ENCODE peak calls at places on chromosomes 4 and X, in eight cellular contexts. One of them, this sample, is unnamed.
A peak's percentile ranks its signal among the peaks of the same experiment; 100 is the strongest.

GRCh38 chrX:154542723-154543424 is 3.8 kb downstream of the G6PD start:
- DNase-seq in astrocyte: no peak
- DNase-seq in heart right ventricle: no peak
- DNase-seq in Panc1: no peak
- DNase-seq in epithelial cell of esophagus: no peak
- DNase-seq in OCI-LY7: no peak
- DNase-seq in HepG2: peak; percentile 42
- DNase-seq in bronchial epithelial cell: no peak
- DNase-seq in this sample: no peak

GRCh38 chrX:43165343-43165920 is 387.5 kb upstream of the PPP1R2C start:
- DNase-seq in astrocyte: no peak
- DNase-seq in heart right ventricle: no peak
- DNase-seq in Panc1: no peak
- DNase-seq in epithelial cell of esophagus: no peak
- DNase-seq in OCI-LY7: no peak
- DNase-seq in HepG2: no peak
- DNase-seq in bronchial epithelial cell: no peak
- DNase-seq in this sample: no peak

GRCh38 chrX:10900585-10901289 is 210.4 kb upstream of the HCCS start:
- DNase-seq in astrocyte: peak; percentile 72
- DNase-seq in heart right ventricle: no peak
- DNase-seq in Panc1: no peak
- DNase-seq in epithelial cell of esophagus: peak; percentile 53
- DNase-seq in OCI-LY7: no peak
- DNase-seq in HepG2: peak; percentile 82
- DNase-seq in bronchial epithelial cell: peak; percentile 66
- DNase-seq in this sample: no peak

GRCh38 chr4:109174224-109174953 is 128.1 kb downstream of the COL25A1 start:
- DNase-seq in astrocyte: no peak
- DNase-seq in heart right ventricle: no peak
- DNase-seq in Panc1: no peak
- DNase-seq in epithelial cell of esophagus: no peak
- DNase-seq in OCI-LY7: no peak
- DNase-seq in HepG2: no peak
- DNase-seq in bronchial epithelial cell: no peak
- DNase-seq in this sample: no peak

GRCh38 chrX:131046596-131046995 is 11.6 kb upstream of the ARHGAP36 start:
- DNase-seq in astrocyte: no peak
- DNase-seq in heart right ventricle: no peak
- DNase-seq in Panc1: no peak
- DNase-seq in epithelial cell of esophagus: no peak
- DNase-seq in OCI-LY7: no peak
- DNase-seq in HepG2: no peak
- DNase-seq in bronchial epithelial cell: no peak
- DNase-seq in this sample: no peak

GRCh38 chr4:101205878-101206277 is 141.4 kb downstream of the PPP3CA start:
- DNase-seq in astrocyte: peak; percentile 79
- DNase-seq in heart right ventricle: no peak
- DNase-seq in Panc1: no peak
- DNase-seq in epithelial cell of esophagus: peak; percentile 79
- DNase-seq in OCI-LY7: no peak
- DNase-seq in HepG2: no peak
- DNase-seq in bronchial epithelial cell: peak; percentile 70
- DNase-seq in this sample: no peak

GRCh38 chrX:41602946-41603345 is 85.8 kb upstream of the GPR34 start:
- DNase-seq in astrocyte: no peak
- DNase-seq in heart right ventricle: no peak
- DNase-seq in Panc1: no peak
- DNase-seq in epithelial cell of esophagus: no peak
- DNase-seq in OCI-LY7: no peak
- DNase-seq in HepG2: no peak
- DNase-seq in bronchial epithelial cell: no peak
- DNase-seq in this sample: no peak

GRCh38 chr4:117085185-117085701 is at the start of gene TRAM1L1:
- DNase-seq in astrocyte: peak; percentile 59
- DNase-seq in heart right ventricle: peak; percentile 65
- DNase-seq in Panc1: no peak
- DNase-seq in epithelial cell of esophagus: peak; percentile 42
- DNase-seq in OCI-LY7: no peak
- DNase-seq in HepG2: peak; percentile 30
- DNase-seq in bronchial epithelial cell: peak; percentile 19
- DNase-seq in this sample: peak; percentile 94

GRCh38 chr4:40205259-40206198 is 8.7 kb downstream of the RHOH start:
- DNase-seq in astrocyte: no peak
- DNase-seq in heart right ventricle: no peak
- DNase-seq in Panc1: no peak
- DNase-seq in epithelial cell of esophagus: no peak
- DNase-seq in OCI-LY7: peak; percentile 88
- DNase-seq in HepG2: no peak
- DNase-seq in bronchial epithelial cell: no peak
- DNase-seq in this sample: no peak

GRCh38 chr4:76993787-76994641 is 44.5 kb downstream of the SEPTIN11 start:
- DNase-seq in astrocyte: no peak
- DNase-seq in heart right ventricle: no peak
- DNase-seq in Panc1: no peak
- DNase-seq in epithelial cell of esophagus: no peak
- DNase-seq in OCI-LY7: peak; percentile 76
- DNase-seq in HepG2: no peak
- DNase-seq in bronchial epithelial cell: no peak
- DNase-seq in this sample: no peak

GRCh38 chr4:929970-930625 is 2.0 kb downstream of the GAK start:
- DNase-seq in astrocyte: no peak
- DNase-seq in heart right ventricle: no peak
- DNase-seq in Panc1: no peak
- DNase-seq in epithelial cell of esophagus: peak; percentile 35
- DNase-seq in OCI-LY7: peak; percentile 42
- DNase-seq in HepG2: peak; percentile 50
- DNase-seq in bronchial epithelial cell: peak; percentile 13
- DNase-seq in this sample: no peak

GRCh38 chrX:80022363-80023031 is 7.9 kb downstream of the TBX22 start:
- DNase-seq in astrocyte: no peak
- DNase-seq in heart right ventricle: no peak
- DNase-seq in Panc1: no peak
- DNase-seq in epithelial cell of esophagus: no peak
- DNase-seq in OCI-LY7: no peak
- DNase-seq in HepG2: no peak
- DNase-seq in bronchial epithelial cell: no peak
- DNase-seq in this sample: no peak

GRCh38 chrX:9538544-9539045 is 73.7 kb downstream of the TBL1X start:
- DNase-seq in astrocyte: no peak
- DNase-seq in heart right ventricle: no peak
- DNase-seq in Panc1: no peak
- DNase-seq in epithelial cell of esophagus: no peak
- DNase-seq in OCI-LY7: no peak
- DNase-seq in HepG2: peak; percentile 83
- DNase-seq in bronchial epithelial cell: no peak
- DNase-seq in this sample: no peak

GRCh38 chrX:132292753-132293152 is 73.5 kb upstream of the RAP2C start:
- DNase-seq in astrocyte: peak; percentile 22
- DNase-seq in heart right ventricle: no peak
- DNase-seq in Panc1: peak; percentile 24
- DNase-seq in epithelial cell of esophagus: peak; percentile 58
- DNase-seq in OCI-LY7: peak; percentile 61
- DNase-seq in HepG2: peak; percentile 57
- DNase-seq in bronchial epithelial cell: peak; percentile 45
- DNase-seq in this sample: no peak

DNA sequence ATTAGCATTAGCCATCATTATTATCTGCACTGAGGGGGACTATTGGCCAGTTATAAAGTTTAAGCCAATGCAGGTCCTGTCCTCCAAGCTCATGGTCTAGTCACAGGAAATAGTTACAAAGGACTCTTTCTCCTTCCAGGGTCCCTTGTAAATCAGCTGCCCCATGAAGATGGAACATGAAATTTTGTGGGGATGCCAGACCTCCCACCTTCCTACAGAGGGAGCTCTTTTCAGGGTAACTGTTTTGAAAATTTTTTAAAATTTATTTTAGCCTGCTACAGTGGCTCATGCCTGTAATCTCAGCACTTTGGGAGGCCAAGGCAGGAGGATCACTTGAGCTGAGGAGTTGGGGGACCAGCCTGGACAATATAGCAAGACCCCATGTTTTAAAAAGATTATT is 124.4 kb upstream of the SLC34A2 start:
- DNase-seq in astrocyte: no peak
- DNase-seq in heart right ventricle: no peak
- DNase-seq in Panc1: no peak
- DNase-seq in epithelial cell of esophagus: no peak
- DNase-seq in OCI-LY7: no peak
- DNase-seq in HepG2: no peak
- DNase-seq in bronchial epithelial cell: no peak
- DNase-seq in this sample: no peak
- TF ChIP-seq CTCF in astrocyte: no peak
- TF ChIP-seq CTCF in heart right ventricle: no peak
- TF ChIP-seq CTCF in Panc1: peak; percentile 55
- TF ChIP-seq CTCF in epithelial cell of esophagus: peak; percentile 40
- TF ChIP-seq CTCF in OCI-LY7: peak; percentile 77
- TF ChIP-seq CTCF in HepG2: peak; percentile 12
- TF ChIP-seq CTCF in bronchial epithelial cell: peak; percentile 46
- TF ChIP-seq CTCF in this sample: peak; percentile 20

DNA sequence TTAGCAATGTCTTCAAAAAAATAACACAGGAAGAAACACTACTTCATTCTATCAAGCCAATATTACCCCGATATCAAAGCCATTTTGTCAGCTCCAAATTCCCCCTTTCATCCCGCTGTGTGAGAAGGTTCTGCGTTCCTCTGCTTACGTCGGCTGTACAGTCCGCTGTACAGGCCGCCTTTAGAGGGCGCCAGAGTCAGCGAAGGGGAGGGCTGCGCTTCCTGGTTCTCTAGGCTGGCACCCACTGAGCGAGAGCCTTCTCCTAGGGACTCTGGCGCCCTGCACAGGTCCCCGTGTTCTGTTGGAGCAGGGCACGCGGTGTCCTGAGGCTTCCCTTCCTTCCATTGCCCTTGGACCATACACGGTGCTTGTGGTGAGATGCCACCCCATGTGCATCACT is 25.3 kb upstream of the CT45A1 start:
- DNase-seq in astrocyte: no peak
- DNase-seq in heart right ventricle: no peak
- DNase-seq in Panc1: no peak
- DNase-seq in epithelial cell of esophagus: no peak
- DNase-seq in OCI-LY7: no peak
- DNase-seq in HepG2: no peak
- DNase-seq in bronchial epithelial cell: no peak
- DNase-seq in this sample: no peak
- TF ChIP-seq CTCF in astrocyte: no peak
- TF ChIP-seq CTCF in heart right ventricle: no peak
- TF ChIP-seq CTCF in Panc1: peak; percentile 76
- TF ChIP-seq CTCF in epithelial cell of esophagus: no peak
- TF ChIP-seq CTCF in OCI-LY7: peak; percentile 47
- TF ChIP-seq CTCF in HepG2: peak; percentile 50
- TF ChIP-seq CTCF in bronchial epithelial cell: peak; percentile 9
- TF ChIP-seq CTCF in this sample: no peak

DNA sequence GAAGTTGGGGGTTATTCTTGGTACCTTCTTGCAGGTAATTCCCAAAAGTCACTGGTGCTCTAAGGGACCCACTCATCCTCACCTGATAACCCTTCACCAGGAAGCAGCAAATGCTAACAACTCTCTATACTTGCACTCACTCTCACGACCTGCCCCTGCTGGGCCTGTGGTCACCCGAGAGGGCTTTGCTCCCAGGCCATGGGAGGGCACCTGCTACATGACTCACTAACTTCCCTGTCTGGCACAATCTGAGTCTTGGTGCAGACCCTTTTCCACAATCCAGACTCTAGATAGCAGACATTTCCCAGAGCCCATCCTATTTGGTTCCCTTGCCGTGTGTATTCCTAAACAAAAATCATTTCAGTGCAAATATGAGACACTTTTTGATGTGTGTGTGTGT is 403.8 kb upstream of the FAT1 start:
- DNase-seq in astrocyte: no peak
- DNase-seq in heart right ventricle: no peak
- DNase-seq in Panc1: no peak
- DNase-seq in epithelial cell of esophagus: no peak
- DNase-seq in OCI-LY7: no peak
- DNase-seq in HepG2: no peak
- DNase-seq in bronchial epithelial cell: no peak
- DNase-seq in this sample: no peak
- TF ChIP-seq CTCF in astrocyte: no peak
- TF ChIP-seq CTCF in heart right ventricle: no peak
- TF ChIP-seq CTCF in Panc1: no peak
- TF ChIP-seq CTCF in epithelial cell of esophagus: no peak
- TF ChIP-seq CTCF in OCI-LY7: no peak
- TF ChIP-seq CTCF in HepG2: no peak
- TF ChIP-seq CTCF in bronchial epithelial cell: no peak
- TF ChIP-seq CTCF in this sample: no peak

GRCh38 chr4:6891436-6892170 is 18.0 kb upstream of the TBC1D14 start:
- DNase-seq in astrocyte: peak; percentile 25
- DNase-seq in heart right ventricle: no peak
- DNase-seq in Panc1: no peak
- DNase-seq in epithelial cell of esophagus: no peak
- DNase-seq in OCI-LY7: no peak
- DNase-seq in HepG2: no peak
- DNase-seq in bronchial epithelial cell: no peak
- DNase-seq in this sample: no peak

GRCh38 chr4:6893449-6894085 is 16.1 kb upstream of the TBC1D14 start:
- DNase-seq in astrocyte: peak; percentile 44
- DNase-seq in heart right ventricle: no peak
- DNase-seq in Panc1: no peak
- DNase-seq in epithelial cell of esophagus: no peak
- DNase-seq in OCI-LY7: no peak
- DNase-seq in HepG2: peak; percentile 99
- DNase-seq in bronchial epithelial cell: no peak
- DNase-seq in this sample: no peak

GRCh38 chr4:6892909-6893202 is 16.8 kb upstream of the TBC1D14 start:
- DNase-seq in astrocyte: no peak
- DNase-seq in heart right ventricle: no peak
- DNase-seq in Panc1: no peak
- DNase-seq in epithelial cell of esophagus: no peak
- DNase-seq in OCI-LY7: no peak
- DNase-seq in HepG2: no peak
- DNase-seq in bronchial epithelial cell: no peak
- DNase-seq in this sample: no peak

GRCh38 chr4:6894086-6894478 is 15.5 kb upstream of the TBC1D14 start:
- DNase-seq in astrocyte: no peak
- DNase-seq in heart right ventricle: no peak
- DNase-seq in Panc1: no peak
- DNase-seq in epithelial cell of esophagus: no peak
- DNase-seq in OCI-LY7: no peak
- DNase-seq in HepG2: no peak
- DNase-seq in bronchial epithelial cell: no peak
- DNase-seq in this sample: no peak

GRCh38 chr4:6892190-6892908 is 17.3 kb upstream of the TBC1D14 start:
- DNase-seq in astrocyte: peak; percentile 63
- DNase-seq in heart right ventricle: no peak
- DNase-seq in Panc1: no peak
- DNase-seq in epithelial cell of esophagus: peak; percentile 13
- DNase-seq in OCI-LY7: no peak
- DNase-seq in HepG2: peak; percentile 94
- DNase-seq in bronchial epithelial cell: no peak
- DNase-seq in this sample: no peak
- TF ChIP-seq CTCF in astrocyte: no peak
- TF ChIP-seq CTCF in heart right ventricle: peak; percentile 13
- TF ChIP-seq CTCF in Panc1: no peak
- TF ChIP-seq CTCF in epithelial cell of esophagus: no peak
- TF ChIP-seq CTCF in OCI-LY7: no peak
- TF ChIP-seq CTCF in HepG2: peak; percentile 91
- TF ChIP-seq CTCF in bronchial epithelial cell: peak; percentile 8
- TF ChIP-seq CTCF in this sample: peak; percentile 36

This sample was measured in osteocyte.